ENCODE peak calls at places on chromosomes 13 and 19, in seven cellular contexts. I is left ventricle myocardium inferior; K is CD8-positive, alpha-beta T cell; E is astrocyte of the cerebellum; L is right lobe of liver; S is heart right ventricle; H is fibroblast of lung. O is an unnamed sample.

GRCh38 chr13:31377946-31378345 is 178.2 kb downstream of the B3GLCT start:
- DNase-seq in K (no peak), S (no peak), L (no peak), H (no peak), I (no peak), E (no peak), O (no peak)

GRCh38 chr19:10662384-10663251 is 8.5 kb downstream of the ILF3 start:
- DNase-seq in K (no peak), S (no peak), I (no peak), L (no peak), E (peak; percentile 27), H (no peak), O (peak; percentile 36)

GRCh38 chr13:29595380-29596063 is at the start of gene SLC7A1:
- DNase-seq in E (peak; percentile 53), H (peak; percentile 67), I (peak; percentile 73), L (no peak), S (peak; percentile 77), K (peak; percentile 70), O (peak; percentile 82)

GRCh38 chr13:78659450-78660110 is 625 bp upstream of the OBI1 start:
- DNase-seq in K (no peak), L (no peak), I (no peak), E (no peak), H (no peak), S (no peak), O (no peak)

GRCh38 chr13:63279136-63279535 is 1863.5 kb upstream of the PCDH20 start:
- DNase-seq in L (no peak), K (no peak), H (peak; percentile 4), E (no peak), S (no peak), I (no peak), O (no peak)

GRCh38 chr19:6528544-6529121 is 2.2 kb upstream of the TNFSF9 start:
- DNase-seq in S (peak; percentile 67), I (peak; percentile 74), E (no peak), L (no peak), K (no peak), H (no peak), O (no peak)

GRCh38 chr13:21075303-21076264 is 14.2 kb upstream of the LATS2 start:
- DNase-seq in I (peak; percentile 53), H (peak; percentile 39), S (peak; percentile 48), E (no peak), K (peak; percentile 12), L (no peak), O (peak; percentile 68)

GRCh38 chr13:112103971-112104872 is 37.3 kb downstream of the SOX1 start:
- DNase-seq in I (no peak), L (no peak), S (no peak), E (no peak), K (no peak), H (no peak), O (peak; percentile 25)

GRCh38 chr13:111382411-111382810 is 62.0 kb downstream of the TEX29 start:
- DNase-seq in K (no peak), E (no peak), I (no peak), L (peak; percentile 25), S (no peak), H (no peak), O (no peak)

GRCh38 chr13:21242236-21242635 is 65.8 kb downstream of the MRPL57 start:
- DNase-seq in S (no peak), H (no peak), L (no peak), E (no peak), I (no peak), K (no peak), O (no peak)

GRCh38 chr13:83995930-83996329 is 113.7 kb upstream of the SLITRK1 start:
- DNase-seq in K (no peak), H (no peak), S (no peak), L (no peak), I (no peak), E (no peak), O (no peak)

GRCh38 chr19:746956-747355 is 4.0 kb upstream of the MISP start:
- DNase-seq in H (no peak), E (no peak), I (no peak), K (no peak), L (no peak), S (no peak), O (no peak)

GRCh38 chr13:27170521-27171243 is 929 bp downstream of the USP12 start:
- DNase-seq in S (peak; percentile 50), H (no peak), L (peak; percentile 65), I (peak; percentile 36), K (peak; percentile 25), E (peak; percentile 59), O (peak; percentile 48)

GRCh38 chr19:1206063-1206732 is 620 bp downstream of the STK11 start:
- DNase-seq in S (no peak), E (no peak), K (no peak), H (no peak), L (peak; percentile 52), I (no peak), O (no peak)

GRCh38 chr13:28499579-28499978 is 4.7 kb upstream of the FLT1 start:
- DNase-seq in H (no peak), I (no peak), E (no peak), S (no peak), K (no peak), L (no peak), O (no peak)

GRCh38 chr19:10223488-10224213 is 7.5 kb downstream of the S1PR2 start:
- DNase-seq in I (no peak), H (no peak), S (no peak), K (no peak), L (no peak), E (no peak), O (no peak)

GRCh38 chr19:23436944-23437343 is 41.7 kb upstream of the ZNF91 start:
- DNase-seq in E (no peak), H (no peak), S (no peak), I (no peak), L (no peak), K (no peak), O (no peak)

DNA sequence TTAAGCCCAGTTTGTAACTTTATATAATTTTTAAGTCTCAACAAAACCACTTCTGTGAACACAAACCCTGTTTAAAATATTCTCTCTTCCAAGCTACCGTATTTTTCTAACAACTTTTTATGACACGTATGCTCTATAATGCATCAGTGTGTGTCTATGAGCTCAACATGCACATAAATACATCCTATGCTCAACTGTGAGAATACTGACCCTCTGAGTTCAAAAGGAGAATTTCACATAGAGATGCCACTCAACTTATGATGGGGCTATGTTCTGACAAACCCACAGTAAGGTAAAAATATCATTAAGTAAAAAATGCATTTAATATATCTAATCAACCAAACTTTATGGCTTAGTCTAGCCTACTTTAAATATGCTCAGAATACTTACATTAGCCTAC is 1139.7 kb upstream of the SPRY2 start:
- DNase-seq in E (no peak), S (no peak), K (no peak), H (no peak), I (no peak), L (no peak), O (no peak)
- TF ChIP-seq CTCF in E (no peak), S (no peak), K (no peak), H (no peak), I (no peak), L (no peak), O (no peak)

GRCh38 chr13:99656843-99657506 is 155.7 kb downstream of the TM9SF2 start:
- DNase-seq in H (no peak), K (no peak), I (no peak), L (no peak), E (no peak), S (no peak), O (no peak)

GRCh38 chr13:99660101-99660500 is 158.8 kb downstream of the TM9SF2 start:
- DNase-seq in H (no peak), S (no peak), E (no peak), K (no peak), L (no peak), I (no peak), O (no peak)

GRCh38 chr13:99659234-99659633 is 158.0 kb downstream of the TM9SF2 start:
- DNase-seq in L (no peak), I (no peak), E (no peak), H (no peak), S (no peak), K (no peak), O (no peak)

GRCh38 chr13:99657848-99658265 is 156.6 kb downstream of the TM9SF2 start:
- DNase-seq in L (no peak), E (no peak), I (peak; percentile 31), H (peak; percentile 51), K (peak; percentile 26), S (peak; percentile 55), O (peak; percentile 14)

GRCh38 chr13:99658266-99658991 is 157.2 kb downstream of the TM9SF2 start:
- DNase-seq in E (peak; percentile 69), L (peak; percentile 53), H (peak; percentile 84), K (peak; percentile 56), S (peak; percentile 67), I (peak; percentile 59), O (peak; percentile 52)
- TF ChIP-seq CTCF in E (peak; percentile 68), L (peak; percentile 34), H (peak; percentile 35), K (no peak), S (peak; percentile 51), I (peak; percentile 53), O (no peak)

DNA sequence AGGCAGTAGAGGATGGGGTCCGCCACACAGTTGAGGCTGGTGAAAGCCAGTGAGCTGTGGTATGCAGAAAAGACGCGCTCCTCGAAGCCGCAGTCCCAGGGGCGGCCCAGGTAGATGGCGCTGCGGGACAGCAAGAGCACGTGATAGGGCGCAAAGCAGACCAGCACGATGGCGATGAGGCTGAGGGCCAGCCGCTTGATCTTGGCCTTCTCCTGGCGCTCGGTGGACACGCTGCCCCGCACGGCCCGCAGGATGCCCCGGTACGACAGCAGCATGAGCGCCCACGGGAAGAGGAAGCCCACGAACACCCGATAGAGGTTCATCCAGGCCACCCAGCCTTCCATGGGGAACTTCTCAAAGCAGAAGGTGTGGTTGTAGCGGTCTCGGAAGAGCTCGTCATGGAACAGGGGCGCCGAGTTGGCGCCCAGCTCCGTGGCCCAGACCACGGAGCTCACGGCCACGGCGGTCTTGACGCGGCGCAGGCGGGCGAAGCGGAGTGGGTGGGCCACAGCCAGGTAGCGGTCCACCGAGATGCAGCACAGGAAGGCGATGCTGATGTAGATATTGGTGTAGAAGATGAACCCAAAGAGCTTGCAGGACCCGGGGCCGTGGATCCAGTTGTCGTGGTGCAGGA is 6.5 kb upstream of the OPA3 start:
- DNase-seq in H (peak; percentile 45), K (peak; percentile 14), S (no peak), L (peak; percentile 63), E (no peak), I (no peak), O (peak; percentile 59)
- TF ChIP-seq CTCF in H (peak; percentile 11), K (peak; percentile 31), S (peak; percentile 33), L (peak; percentile 30), E (peak; percentile 20), I (no peak), O (peak; percentile 33)

GRCh38 chr13:72561791-72562190 is 165.6 kb downstream of the MZT1 start:
- DNase-seq in L (peak; percentile 45), S (no peak), H (no peak), K (no peak), E (no peak), I (no peak), O (no peak)

GRCh38 chr13:72567566-72567965 is 159.9 kb downstream of the MZT1 start:
- DNase-seq in H (no peak), E (no peak), I (no peak), S (no peak), K (no peak), L (no peak), O (no peak)

GRCh38 chr13:72562686-72563085 is 164.7 kb downstream of the MZT1 start:
- DNase-seq in L (no peak), H (no peak), K (no peak), E (no peak), S (no peak), I (no peak), O (no peak)

GRCh38 chr13:72570019-72570418 is 157.4 kb downstream of the MZT1 start:
- DNase-seq in L (no peak), E (no peak), H (no peak), I (no peak), S (no peak), K (no peak), O (no peak)

GRCh38 chr13:72565893-72566292 is 161.5 kb downstream of the MZT1 start:
- DNase-seq in H (peak; percentile 61), I (no peak), K (no peak), L (no peak), E (peak; percentile 22), S (no peak), O (no peak)
- TF ChIP-seq CTCF in H (peak; percentile 45), I (peak; percentile 56), K (no peak), L (peak; percentile 57), E (peak; percentile 60), S (peak; percentile 54), O (peak; percentile 74)